ENCODE peak calls at places on chromosome 7, in eight cellular contexts. P is brain pericyte, A is T-helper 9 cell, U is GM13976, Q is activated gamma-delta T cell treated with Interleukin-2 at 50 U/mL for 16 hours, D is non-pigmented ciliary epithelial cell, K is small intestine, F is nephron progenitor cell. B is an unnamed sample.

GRCh38 chr7:44604941-44605340 is 1.5 kb upstream of the OGDH start:
- DNase-seq in P (no peak), A (no peak), U (no peak), Q (no peak), D (no peak), K (no peak), F (no peak), B (no peak)

GRCh38 chr7:985915-986741 is 3.1 kb downstream of the CYP2W1 start:
- DNase-seq in P (no peak), A (no peak), U (no peak), Q (no peak), D (no peak), K (peak; percentile 89), F (no peak), B (no peak)

GRCh38 chr7:45130910-45131309 is 19.4 kb upstream of the TBRG4 start:
- DNase-seq in P (no peak), A (no peak), U (no peak), Q (no peak), D (no peak), K (no peak), F (no peak), B (no peak)

GRCh38 chr7:134988161-134988560 is 1.9 kb downstream of the AGBL3 start:
- DNase-seq in P (no peak), A (no peak), U (no peak), Q (no peak), D (no peak), K (no peak), F (no peak), B (no peak)

GRCh38 chr7:22866965-22867364 is 44.3 kb upstream of the TOMM7 start:
- DNase-seq in P (no peak), A (no peak), U (no peak), Q (no peak), D (no peak), K (no peak), F (no peak), B (no peak)

GRCh38 chr7:151311294-151311864 is 30.2 kb upstream of the NUB1 start:
- DNase-seq in P (no peak), A (no peak), U (no peak), Q (no peak), D (no peak), K (peak; percentile 26), F (no peak), B (no peak)

GRCh38 chr7:70810558-70811139 is 321.3 kb upstream of the GALNT17 start:
- DNase-seq in P (no peak), A (no peak), U (no peak), Q (no peak), D (no peak), K (no peak), F (no peak), B (no peak)

GRCh38 chr7:100034871-100035510 is 14.6 kb upstream of the ZSCAN21 start:
- DNase-seq in P (peak; percentile 58), A (no peak), U (no peak), Q (no peak), D (peak; percentile 79), K (no peak), F (no peak), B (no peak)

GRCh38 chr7:132247995-132248618 is 328.2 kb downstream of the PLXNA4 start:
- DNase-seq in P (no peak), A (no peak), U (no peak), Q (no peak), D (no peak), K (no peak), F (no peak), B (no peak)

GRCh38 chr7:114243646-114244045 is 171.0 kb upstream of the FOXP2 start:
- DNase-seq in P (no peak), A (no peak), U (no peak), Q (no peak), D (no peak), K (no peak), F (no peak), B (no peak)

GRCh38 chr7:27976531-27976930 is 204.1 kb downstream of the JAZF1 start:
- DNase-seq in P (no peak), A (no peak), U (no peak), Q (no peak), D (no peak), K (no peak), F (no peak), B (no peak)

GRCh38 chr7:150972094-150972493 is 6.0 kb downstream of the KCNH2 start:
- DNase-seq in P (no peak), A (no peak), U (no peak), Q (no peak), D (no peak), K (no peak), F (no peak), B (no peak)

GRCh38 chr7:130793855-130794618 is 60.0 kb upstream of the KLF14 start:
- DNase-seq in P (no peak), A (no peak), U (no peak), Q (no peak), D (no peak), K (no peak), F (no peak), B (no peak)

GRCh38 chr7:74405191-74405898 is 48.4 kb upstream of the GTF2IRD1 start:
- DNase-seq in P (no peak), A (no peak), U (no peak), Q (no peak), D (no peak), K (no peak), F (peak; percentile 66), B (no peak)

GRCh38 chr7:127733976-127734375 is 82.0 kb downstream of the SND1 start:
- DNase-seq in P (no peak), A (no peak), U (no peak), Q (no peak), D (no peak), K (no peak), F (no peak), B (no peak)

GRCh38 chr7:158019726-158020705 is 567.6 kb downstream of the PTPRN2 start:
- DNase-seq in P (no peak), A (no peak), U (no peak), Q (no peak), D (no peak), K (no peak), F (no peak), B (no peak)

B was measured in GM12878.